ENCODE peak calls at places on chromosomes 3 and 15, in six cellular contexts. T is psoas muscle, G is GM23248, U is aorta, C is left lung, Z is colonic mucosa. D is an unnamed sample.

GRCh38 chr3:181581651-181582050 is 130.1 kb upstream of the SOX2 start:
- DNase-seq in T (no peak), G (no peak), U (no peak), C (no peak), Z (no peak), D (no peak)

GRCh38 chr3:132625613-132626012 is 28.5 kb downstream of the ACKR4 start:
- DNase-seq in T (no peak), G (no peak), U (no peak), C (no peak), Z (no peak), D (no peak)

GRCh38 chr3:46856576-46857471 is 6.4 kb downstream of the MYL3 start:
- DNase-seq in T (peak), G (no peak), U (peak), C (peak), Z (no peak), D (no peak)

GRCh38 chr15:78492841-78493240 is 14.5 kb upstream of the HYKK start:
- DNase-seq in T (no peak), G (peak), U (no peak), C (no peak), Z (no peak), D (no peak)

GRCh38 chr15:53837263-53837662 is 77.8 kb upstream of the WDR72 start:
- DNase-seq in T (no peak), G (no peak), U (no peak), C (peak), Z (peak), D (peak)

GRCh38 chr3:49020335-49021212 is 1.3 kb upstream of the NDUFAF3 start:
- DNase-seq in T (peak), G (peak), U (peak), C (peak), Z (peak), D (peak)

GRCh38 chr15:55721554-55722185 is 21.3 kb downstream of the PRTG start:
- DNase-seq in T (no peak), G (no peak), U (no peak), C (no peak), Z (no peak), D (no peak)

GRCh38 chr3:54897028-54897711 is 30.7 kb downstream of the LRTM1 start:
- DNase-seq in T (no peak), G (peak), U (no peak), C (no peak), Z (no peak), D (no peak)

GRCh38 chr3:176870451-176870850 is 326.8 kb downstream of the TBL1XR1 start:
- DNase-seq in T (no peak), G (no peak), U (no peak), C (no peak), Z (no peak), D (no peak)

GRCh38 chr3:42665050-42665878 is 11.8 kb downstream of the ZBTB47 start:
- DNase-seq in T (no peak), G (no peak), U (no peak), C (no peak), Z (no peak), D (no peak)

GRCh38 chr15:71821547-71822129 is 11.3 kb downstream of the NR2E3 start:
- DNase-seq in T (no peak), G (no peak), U (no peak), C (no peak), Z (no peak), D (no peak)

GRCh38 chr3:122957707-122958210 is 69.8 kb downstream of the SEMA5B start:
- DNase-seq in T (no peak), G (no peak), U (peak), C (peak), Z (no peak), D (peak)

DNA sequence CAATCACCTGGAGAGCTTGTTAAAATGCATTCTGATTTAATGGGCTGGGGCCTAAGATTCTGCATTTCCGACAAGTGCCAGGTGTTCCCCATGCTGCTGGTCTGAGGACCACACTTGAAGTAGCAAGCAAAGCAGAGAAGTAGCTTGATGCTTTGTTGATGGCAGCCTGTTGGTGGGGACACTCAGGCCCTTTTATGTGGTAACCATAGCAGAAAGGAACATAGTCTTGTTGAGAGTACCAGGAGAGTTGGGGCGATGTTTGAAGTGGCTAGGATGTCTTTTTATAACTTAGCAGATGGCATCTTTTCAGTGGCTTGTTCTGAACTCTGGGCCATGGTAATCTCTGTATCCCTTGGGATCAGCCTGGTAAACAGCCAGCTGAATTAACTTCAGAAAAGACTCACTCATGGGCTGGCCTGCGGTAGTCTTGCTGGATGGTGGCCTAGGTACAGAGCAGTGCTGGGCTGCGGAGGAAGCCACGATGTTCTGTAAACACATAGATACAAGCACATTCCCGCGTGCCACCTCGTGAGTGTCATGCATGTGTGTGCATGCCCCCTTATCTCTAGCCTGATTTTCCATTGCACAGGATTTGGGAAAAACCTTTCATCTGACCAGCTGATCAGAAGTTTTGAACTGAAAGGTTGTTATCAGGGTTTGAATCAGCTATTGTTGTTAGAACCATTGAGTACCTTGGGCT is 292.4 kb upstream of the LRRFIP2 start:
- DNase-seq in T (no peak), G (no peak), U (no peak), C (no peak), Z (no peak), D (peak)
- H3K4me3 ChIP-seq in T (no peak), G (no peak), U (no peak), C (no peak), Z (no peak), D (no peak)

GRCh38 chr3:61733866-61734265 is 172.5 kb downstream of the PTPRG start:
- DNase-seq in T (no peak), G (no peak), U (no peak), C (no peak), Z (no peak), D (no peak)

GRCh38 chr3:61733000-61733399 is 171.6 kb downstream of the PTPRG start:
- DNase-seq in T (no peak), G (no peak), U (no peak), C (no peak), Z (no peak), D (no peak)

GRCh38 chr3:61736506-61736905 is 175.1 kb downstream of the PTPRG start:
- DNase-seq in T (no peak), G (no peak), U (no peak), C (no peak), Z (no peak), D (no peak)

GRCh38 chr3:61730577-61731231 is 169.3 kb downstream of the PTPRG start:
- DNase-seq in T (no peak), G (no peak), U (no peak), C (no peak), Z (no peak), D (no peak)

DNA sequence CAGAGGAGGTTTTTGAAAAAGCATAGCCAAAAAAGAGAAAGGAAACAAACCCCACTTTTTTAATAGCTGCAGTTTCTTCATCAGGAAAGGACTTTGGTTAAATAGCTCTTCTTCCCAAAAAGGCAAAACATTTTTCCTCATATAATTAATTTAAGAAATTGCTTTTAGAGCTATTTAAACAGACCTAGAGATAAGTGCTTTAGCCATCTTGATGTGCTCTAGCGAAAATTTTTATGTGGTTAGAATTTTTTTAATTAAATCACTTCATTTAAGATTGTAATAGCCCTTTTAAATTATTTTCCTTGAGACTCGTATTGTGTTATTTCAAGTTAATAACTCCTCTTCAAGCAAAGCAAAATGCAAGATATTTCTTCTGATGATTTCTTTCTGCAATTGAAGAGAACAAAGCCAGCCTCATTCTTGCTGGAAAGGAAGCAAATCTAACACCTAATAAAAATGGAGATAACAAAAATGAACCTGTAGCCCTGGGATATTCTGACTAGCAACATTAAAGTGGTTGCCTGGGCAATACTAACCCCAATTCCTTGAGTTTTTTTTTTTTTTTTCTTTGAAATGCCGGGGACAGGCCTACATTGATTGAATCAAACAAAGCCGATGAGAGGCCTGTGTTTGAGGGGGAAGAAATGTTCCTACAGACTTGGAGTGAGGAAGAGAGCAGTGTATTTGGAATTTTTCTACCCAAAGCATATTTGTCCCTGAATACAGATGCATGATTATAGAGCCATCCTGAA is 173.8 kb downstream of the PTPRG start:
- DNase-seq in T (no peak), G (no peak), U (no peak), C (no peak), Z (no peak), D (no peak)
- H3K4me3 ChIP-seq in T (peak), G (no peak), U (no peak), C (no peak), Z (no peak), D (no peak)

DNA sequence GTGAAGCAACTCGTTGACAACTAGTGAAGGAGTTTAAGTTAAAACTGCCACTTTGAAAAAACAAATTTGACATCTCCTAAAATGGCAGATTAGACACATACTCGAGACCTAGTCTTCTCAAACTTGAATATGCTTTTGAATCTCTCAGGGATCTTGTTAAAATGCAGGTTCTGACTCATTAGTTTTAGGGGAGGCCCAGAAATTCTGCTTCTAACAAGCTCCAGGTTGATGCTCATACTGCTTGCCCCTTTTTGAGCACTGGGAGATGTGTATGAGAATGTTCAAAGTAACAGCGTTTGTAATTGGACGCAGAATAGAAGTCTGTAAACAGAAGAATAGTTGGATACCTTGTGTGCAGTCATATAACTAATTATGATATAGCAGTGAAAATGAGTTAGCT is 1.6 kb downstream of the C3orf38 start:
- DNase-seq in T (no peak), G (peak), U (no peak), C (no peak), Z (no peak), D (no peak)
- H3K4me3 ChIP-seq in T (peak), G (peak), U (peak), C (peak), Z (peak), D (no peak)

GRCh38 chr15:65355173-65355982 is 22.4 kb downstream of the IGDCC3 start:
- DNase-seq in T (no peak), G (peak), U (no peak), C (no peak), Z (no peak), D (no peak)
- H3K4me3 ChIP-seq in T (peak), G (peak), U (peak), C (peak), Z (peak), D (no peak)

GRCh38 chr15:73019733-73020132 is 32.5 kb upstream of the NEO1 start:
- DNase-seq in T (no peak), G (no peak), U (no peak), C (no peak), Z (no peak), D (no peak)

GRCh38 chr15:73024161-73024560 is 28.1 kb upstream of the NEO1 start:
- DNase-seq in T (no peak), G (no peak), U (no peak), C (peak), Z (no peak), D (no peak)

GRCh38 chr15:73017987-73018386 is 34.3 kb upstream of the NEO1 start:
- DNase-seq in T (no peak), G (no peak), U (no peak), C (no peak), Z (no peak), D (no peak)

GRCh38 chr15:73022156-73022555 is 30.1 kb upstream of the NEO1 start:
- DNase-seq in T (no peak), G (no peak), U (no peak), C (no peak), Z (no peak), D (no peak)

DNA sequence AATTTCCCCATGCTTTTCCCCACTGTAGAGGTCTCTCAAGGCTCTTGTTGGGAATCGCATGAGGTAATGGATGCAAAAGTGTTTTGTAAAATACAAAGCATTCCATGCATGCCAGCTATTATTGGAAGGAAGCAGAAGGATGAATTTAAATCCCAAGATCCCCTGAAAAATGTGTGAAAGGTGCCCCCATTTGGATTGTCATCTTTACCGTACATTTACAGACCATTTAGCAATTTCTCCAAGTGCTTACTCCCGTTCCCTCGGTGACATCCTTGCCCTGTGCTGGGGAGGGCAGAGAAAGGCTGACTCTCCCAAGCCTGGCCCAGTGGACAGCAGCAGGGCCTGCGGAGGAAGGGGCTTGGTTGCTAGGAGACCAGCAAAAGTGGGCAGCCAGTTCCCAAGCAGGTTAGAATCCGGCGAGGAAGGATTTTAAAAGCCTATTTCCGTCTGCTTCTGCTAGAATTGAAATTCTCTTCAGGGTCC is 31.1 kb upstream of the NEO1 start:
- DNase-seq in T (no peak), G (no peak), U (no peak), C (no peak), Z (no peak), D (peak)
- H3K4me3 ChIP-seq in T (no peak), G (no peak), U (no peak), C (no peak), Z (no peak), D (no peak)

GRCh38 chr3:171604370-171604769 is 144.2 kb upstream of the TNIK start:
- DNase-seq in T (no peak), G (no peak), U (no peak), C (no peak), Z (no peak), D (no peak)

GRCh38 chr3:171602072-171602471 is 141.9 kb upstream of the TNIK start:
- DNase-seq in T (no peak), G (no peak), U (no peak), C (no peak), Z (no peak), D (no peak)

GRCh38 chr3:171600030-171600429 is 139.8 kb upstream of the TNIK start:
- DNase-seq in T (no peak), G (no peak), U (no peak), C (no peak), Z (no peak), D (no peak)

DNA sequence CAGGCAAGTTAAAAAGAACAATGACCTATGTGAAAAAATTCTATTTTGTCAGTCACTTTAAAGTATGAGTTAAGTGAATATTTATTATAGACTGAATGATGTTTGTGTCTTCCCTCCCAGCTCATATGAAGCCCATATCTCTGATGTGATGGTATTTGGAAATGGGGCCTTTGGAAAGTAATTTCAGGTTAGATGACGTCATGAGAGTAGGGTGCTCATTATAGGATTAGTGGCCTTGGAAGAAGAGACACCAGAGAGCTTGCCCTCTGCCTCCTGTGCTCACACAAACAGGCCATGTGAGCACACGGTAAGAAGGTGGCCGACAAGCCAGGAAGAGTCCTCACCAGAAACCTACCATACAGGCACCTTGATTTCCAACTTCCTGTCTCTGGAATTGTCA is 138.8 kb upstream of the TNIK start:
- DNase-seq in T (no peak), G (no peak), U (no peak), C (no peak), Z (no peak), D (no peak)
- H3K4me3 ChIP-seq in T (no peak), G (no peak), U (no peak), C (no peak), Z (no peak), D (no peak)

GRCh38 chr15:25691544-25692430 is 171.3 kb downstream of the ATP10A start:
- DNase-seq in T (no peak), G (peak), U (no peak), C (no peak), Z (no peak), D (no peak)
- H3K4me3 ChIP-seq in T (no peak), G (peak), U (no peak), C (no peak), Z (no peak), D (no peak)

DNA sequence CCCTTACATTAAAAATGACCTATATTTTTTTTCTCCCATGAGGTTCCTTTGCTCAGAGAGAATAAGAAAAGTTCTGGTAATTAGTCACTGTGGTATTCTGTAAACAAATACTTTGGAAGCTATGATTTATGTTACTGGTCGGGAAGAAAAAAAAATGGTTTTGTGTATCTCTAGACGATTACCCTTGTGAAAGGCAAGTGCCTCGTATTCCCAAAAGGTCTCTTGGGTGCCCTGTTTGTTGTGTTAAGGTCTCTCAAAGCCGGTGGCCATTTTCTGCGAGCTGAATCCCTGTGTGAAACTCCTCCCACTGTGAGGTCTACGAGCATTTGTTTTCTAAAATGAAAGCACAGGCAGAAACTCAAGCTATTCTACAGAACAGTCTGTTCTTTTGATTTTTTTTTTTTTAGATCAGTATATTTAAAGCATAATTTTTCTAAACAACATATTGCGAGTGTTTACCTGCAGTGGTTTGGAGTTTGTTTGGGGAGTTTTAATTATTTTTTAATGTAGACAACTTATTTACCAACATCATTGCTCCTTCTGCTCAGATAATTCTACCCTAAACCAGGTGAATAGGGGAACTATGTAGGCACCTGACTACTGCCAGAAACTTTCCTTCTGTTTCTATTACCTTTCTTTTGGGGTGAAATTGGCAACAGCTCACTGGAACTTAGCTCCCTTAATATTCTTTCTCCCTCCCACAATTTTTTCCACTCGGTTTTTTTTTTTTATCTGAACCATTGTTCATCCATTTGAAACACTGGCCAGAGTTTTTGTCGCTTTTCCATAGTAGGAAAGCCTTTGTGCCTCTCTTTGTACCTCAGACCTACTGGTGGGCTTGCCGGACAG is 44.0 kb downstream of the ZBTB38 start:
- DNase-seq in T (peak), G (peak), U (peak), C (no peak), Z (peak), D (peak)
- H3K4me3 ChIP-seq in T (peak), G (peak), U (peak), C (peak), Z (no peak), D (no peak)

GRCh38 chr3:118943597-118943996 is 91.0 kb downstream of the IGSF11 start:
- DNase-seq in T (no peak), G (no peak), U (no peak), C (no peak), Z (no peak), D (no peak)
- H3K4me3 ChIP-seq in T (no peak), G (no peak), U (no peak), C (no peak), Z (no peak), D (no peak)